ENCODE peak calls at places on chromosome 2, in ten cellular contexts. W is GM23338, B is stomach, T is HepG2, L is adrenal gland, F is tibial artery, X is brain microvascular endothelial cell, E is right cardiac atrium, G is fibroblast of lung, K is HL-60. M is an unnamed sample.

GRCh38 chr2:173760553-173760952 is 204.6 kb downstream of the SP3 start:
- DNase-seq in K (no peak), F (no peak), X (peak; percentile 7), L (no peak), G (peak; percentile 53), E (no peak), B (no peak), T (no peak), W (no peak), M (no peak)

GRCh38 chr2:53129851-53130250 is 637.8 kb upstream of the CHAC2 start:
- DNase-seq in T (no peak), B (no peak), X (peak; percentile 72), W (no peak), L (no peak), G (peak; percentile 87), E (no peak), K (no peak), F (no peak), M (no peak)

GRCh38 chr2:29841386-29842004 is 79.9 kb downstream of the ALK start:
- DNase-seq in W (peak; percentile 62), B (no peak), L (no peak), T (peak; percentile 30), X (peak; percentile 9), K (peak; percentile 2), G (peak; percentile 28), F (no peak), E (no peak), M (no peak)

GRCh38 chr2:30709516-30709915 is 97.7 kb downstream of the CAPN13 start:
- DNase-seq in F (no peak), B (no peak), L (no peak), W (no peak), X (no peak), E (no peak), K (no peak), G (no peak), T (no peak), M (no peak)

GRCh38 chr2:134039912-134040581 is 213.8 kb upstream of the MGAT5 start:
- DNase-seq in L (no peak), W (no peak), F (no peak), T (no peak), G (no peak), K (no peak), E (no peak), B (no peak), X (no peak), M (no peak)

GRCh38 chr2:206343144-206343543 is 68.7 kb downstream of the ZDBF2 start:
- DNase-seq in W (no peak), L (no peak), X (no peak), E (no peak), T (no peak), F (no peak), K (no peak), G (no peak), B (no peak), M (no peak)

GRCh38 chr2:160223560-160223959 is 23.5 kb upstream of the ITGB6 start:
- DNase-seq in F (no peak), T (no peak), L (no peak), G (no peak), X (no peak), W (no peak), K (no peak), E (no peak), B (no peak), M (no peak)

GRCh38 chr2:212723226-212723625 is 184.6 kb upstream of the ERBB4 start:
- DNase-seq in W (no peak), F (no peak), L (no peak), X (no peak), B (no peak), E (no peak), T (no peak), K (no peak), G (peak; percentile 19), M (no peak)

GRCh38 chr2:174633621-174633927 is 36.0 kb upstream of the WIPF1 start:
- DNase-seq in F (no peak), K (peak; percentile 15), W (no peak), G (no peak), T (no peak), E (no peak), B (no peak), L (no peak), X (no peak), M (no peak)

GRCh38 chr2:70089220-70089945 is 2.1 kb downstream of the PCBP1 start:
- DNase-seq in B (peak; percentile 30), G (no peak), E (peak; percentile 33), F (no peak), W (peak; percentile 76), K (peak; percentile 48), T (peak; percentile 24), L (no peak), X (no peak), M (no peak)

GRCh38 chr2:70091816-70092215 is 4.5 kb downstream of the PCBP1 start:
- DNase-seq in T (no peak), B (no peak), K (no peak), L (no peak), X (no peak), F (no peak), G (no peak), E (no peak), W (no peak), M (no peak)

GRCh38 chr2:70090706-70091334 is 3.5 kb downstream of the PCBP1 start:
- DNase-seq in L (no peak), E (no peak), K (no peak), G (no peak), B (no peak), T (no peak), X (no peak), F (no peak), W (no peak), M (no peak)

GRCh38 chr2:70089946-70090523 is 2.8 kb downstream of the PCBP1 start:
- DNase-seq in T (no peak), E (no peak), W (peak; percentile 45), X (no peak), B (no peak), F (no peak), K (peak; percentile 58), G (no peak), L (no peak), M (no peak)

GRCh38 chr2:70091364-70091763 is 4.1 kb downstream of the PCBP1 start:
- DNase-seq in X (no peak), G (no peak), E (no peak), K (no peak), W (no peak), B (no peak), F (no peak), T (no peak), L (no peak), M (no peak)
- H3K27ac ChIP-seq in X (no peak overlapping the region), G (no peak overlapping the region), E (no peak overlapping the region), K (no peak overlapping the region), W (peak overlapping the region; percentile 100), B (no peak overlapping the region), F (peak overlapping the region; percentile 8), T (peak overlapping the region; percentile 17), L (no peak overlapping the region), M (no peak overlapping the region)

GRCh38 chr2:38037325-38037724 is 38.6 kb downstream of the CYP1B1 start:
- DNase-seq in L (no peak), W (no peak), B (no peak), X (no peak), F (no peak), T (no peak), K (no peak), E (no peak), G (no peak), M (no peak)

GRCh38 chr2:38039111-38039510 is 36.8 kb downstream of the CYP1B1 start:
- DNase-seq in L (no peak), G (peak; percentile 54), K (no peak), B (no peak), E (no peak), X (no peak), F (no peak), W (no peak), T (no peak), M (no peak)

GRCh38 chr2:38039511-38039910 is 36.4 kb downstream of the CYP1B1 start:
- DNase-seq in E (no peak), W (no peak), F (no peak), T (no peak), B (no peak), G (no peak), L (no peak), K (no peak), X (no peak), M (no peak)

GRCh38 chr2:38037757-38038615 is 38.0 kb downstream of the CYP1B1 start:
- DNase-seq in G (peak; percentile 57), F (peak; percentile 56), X (peak; percentile 48), T (no peak), L (peak; percentile 20), W (peak; percentile 86), B (no peak), K (no peak), E (peak; percentile 79), M (peak; percentile 53)

DNA sequence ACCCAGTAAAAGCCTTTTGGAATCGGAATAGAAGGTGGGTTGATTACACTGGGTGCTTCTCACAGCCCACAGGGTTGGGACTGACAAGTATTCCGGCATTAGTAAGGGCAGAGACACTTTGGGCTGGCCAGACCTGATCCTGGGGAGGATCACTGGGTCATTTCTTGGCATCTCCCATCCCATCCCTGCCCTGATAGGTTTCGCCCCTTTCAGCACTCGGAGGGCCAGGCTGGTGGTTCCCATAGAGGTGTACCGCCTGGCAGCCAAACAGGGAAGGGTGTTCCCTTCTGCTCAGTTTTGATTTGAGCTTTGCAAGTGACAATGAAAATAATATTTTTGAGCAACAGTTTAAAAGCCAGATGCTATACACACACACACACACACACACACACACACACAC is 37.3 kb downstream of the CYP1B1 start:
- DNase-seq in W (no peak), T (no peak), F (no peak), B (no peak), L (no peak), K (no peak), X (no peak), G (no peak), E (peak; percentile 48), M (no peak)
- H3K27ac ChIP-seq in W (no peak overlapping the region), T (no peak overlapping the region), F (peak overlapping the region; percentile 32), B (peak overlapping the region; percentile 6), L (no peak overlapping the region), K (no peak overlapping the region), X (peak overlapping the region; percentile 49), G (no peak overlapping the region), E (no peak overlapping the region), M (peak overlapping the region; percentile 28)

GRCh38 chr2:11375689-11376027 is 31.2 kb upstream of the ROCK2 start:
- DNase-seq in F (no peak), K (no peak), X (no peak), T (no peak), W (no peak), G (no peak), B (no peak), L (no peak), E (peak; percentile 53), M (no peak)
- H3K27ac ChIP-seq in F (peak overlapping the region; percentile 93), K (no peak overlapping the region), X (no peak overlapping the region), T (peak overlapping the region; percentile 49), W (no peak overlapping the region), G (peak overlapping the region; percentile 92), B (peak overlapping the region; percentile 75), L (no peak overlapping the region), E (peak overlapping the region; percentile 60), M (no peak overlapping the region)

DNA sequence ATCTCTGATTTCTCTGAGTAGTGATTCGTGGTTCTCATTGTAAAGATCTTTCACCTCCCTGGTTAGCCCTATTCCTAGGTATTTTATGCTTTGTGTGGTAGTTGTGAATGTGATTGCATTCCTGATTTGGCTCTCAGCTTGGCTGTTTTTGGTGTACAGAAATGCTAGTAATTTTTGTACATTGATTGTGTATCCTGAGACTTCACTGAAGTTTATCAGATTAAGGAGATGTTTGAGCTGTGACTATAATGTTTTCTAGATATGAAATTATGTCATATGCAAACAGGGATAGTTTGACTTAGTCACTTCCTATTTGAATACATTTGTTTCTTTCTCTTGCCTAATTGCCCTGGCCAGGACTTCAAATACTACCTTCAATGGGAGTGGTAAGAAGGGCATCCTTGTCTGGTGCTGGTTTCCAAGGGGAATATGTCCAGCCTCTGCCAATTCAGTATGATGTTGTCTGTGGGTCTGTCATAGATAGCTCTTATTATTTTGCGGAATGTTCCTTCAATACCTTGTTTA is 251.9 kb upstream of the ZNF804A start:
- DNase-seq in G (no peak), L (no peak), T (no peak), K (no peak), E (no peak), F (no peak), W (no peak), B (no peak), X (peak; percentile 23), M (no peak)
- H3K27ac ChIP-seq in G (no peak overlapping the region), L (no peak overlapping the region), T (no peak overlapping the region), K (no peak overlapping the region), E (no peak overlapping the region), F (no peak overlapping the region), W (no peak overlapping the region), B (no peak overlapping the region), X (peak overlapping the region; percentile 17), M (no peak overlapping the region)

M was measured in ovary.